ENCODE peak calls at places on chromosomes 11 and 22, in seven cellular contexts. O is H9; Z is HCT116; Y is CD4-positive, alpha-beta memory T cell; W is foreskin keratinocyte; Q is IMR-90; I is mesenchymal stem cell. K is an unnamed sample.
A peak's percentile ranks its signal among the peaks of the same experiment; 100 is the strongest.

GRCh38 chr11:19419021-19419750 is 178.4 kb upstream of the E2F8 start:
- DNase-seq in O (no peak), Z (no peak), Y (no peak), W (no peak), Q (peak; percentile 89), I (peak; percentile 90), K (no peak)

GRCh38 chr11:134911514-134912180 is 499.6 kb upstream of the B3GAT1 start:
- DNase-seq in O (no peak), Z (no peak), Y (no peak), W (no peak), Q (no peak), I (no peak), K (no peak)

GRCh38 chr22:38080847-38081635 is 2.9 kb downstream of the SLC16A8 start:
- DNase-seq in O (peak; percentile 76), Z (no peak), Y (no peak), W (peak; percentile 26), Q (peak; percentile 14), I (peak; percentile 39), K (no peak)

GRCh38 chr11:114354076-114354475 is 46.2 kb downstream of the C11orf71 start:
- DNase-seq in O (no peak), Z (no peak), Y (no peak), W (peak; percentile 98), Q (peak; percentile 94), I (peak; percentile 37), K (no peak)

GRCh38 chr11:11389238-11389637 is 36.2 kb upstream of the CSNK2A3 start:
- DNase-seq in O (no peak), Z (no peak), Y (no peak), W (no peak), Q (no peak), I (no peak), K (no peak)

GRCh38 chr11:68756171-68756766 is 4.9 kb upstream of the TESMIN start:
- DNase-seq in O (no peak), Z (no peak), Y (no peak), W (peak; percentile 57), Q (peak; percentile 27), I (no peak), K (no peak)

GRCh38 chr22:24418786-24419479 is 8.5 kb upstream of the ADORA2A start:
- DNase-seq in O (no peak), Z (no peak), Y (no peak), W (no peak), Q (no peak), I (no peak), K (no peak)

GRCh38 chr22:19043111-19044085 is 78.8 kb downstream of the DGCR2 start:
- DNase-seq in O (no peak), Z (no peak), Y (no peak), W (no peak), Q (peak; percentile 15), I (no peak), K (no peak)

GRCh38 chr22:50542416-50542927 is 3.2 kb upstream of the KLHDC7B start:
- DNase-seq in O (no peak), Z (no peak), Y (no peak), W (no peak), Q (no peak), I (no peak), K (no peak)

GRCh38 chr11:109303342-109303741 is 118.6 kb upstream of the C11orf87 start:
- DNase-seq in O (no peak), Z (no peak), Y (no peak), W (peak; percentile 55), Q (no peak), I (no peak), K (no peak)

GRCh38 chr22:40036591-40037225 is 42.0 kb downstream of the FAM83F start:
- DNase-seq in O (peak; percentile 83), Z (peak; percentile 62), Y (peak; percentile 35), W (no peak), Q (peak; percentile 76), I (peak; percentile 75), K (no peak)

GRCh38 chr11:70489276-70489675 is 90.9 kb downstream of the CTTN start:
- DNase-seq in O (no peak), Z (no peak), Y (no peak), W (no peak), Q (no peak), I (no peak), K (no peak)

GRCh38 chr11:84901986-84902385 is 725.2 kb downstream of the DLG2 start:
- DNase-seq in O (no peak), Z (no peak), Y (no peak), W (no peak), Q (peak; percentile 37), I (no peak), K (no peak)

GRCh38 chr22:17119481-17120202 is 1.5 kb downstream of the TMEM121B start:
- DNase-seq in O (peak; percentile 84), Z (no peak), Y (no peak), W (no peak), Q (no peak), I (no peak), K (no peak)

GRCh38 chr22:26894766-26895485 is 237.5 kb downstream of the MIAT start:
- DNase-seq in O (no peak), Z (peak; percentile 4), Y (no peak), W (peak; percentile 76), Q (peak; percentile 92), I (peak; percentile 98), K (peak; percentile 53)

GRCh38 chr11:113906038-113906437 is 1.4 kb downstream of the HTR3B start:
- DNase-seq in O (peak; percentile 61), Z (peak; percentile 45), Y (no peak), W (no peak), Q (peak; percentile 51), I (peak; percentile 56), K (no peak)

GRCh38 chr11:36186340-36186739 is 102.9 kb downstream of the COMMD9 start:
- DNase-seq in O (no peak), Z (no peak), Y (no peak), W (peak; percentile 90), Q (peak; percentile 87), I (no peak), K (no peak)

GRCh38 chr22:23894710-23895598 is 771 bp downstream of the MIF start:
- DNase-seq in O (peak; percentile 82), Z (peak; percentile 76), Y (peak; percentile 60), W (peak; percentile 73), Q (peak; percentile 63), I (peak; percentile 78), K (peak; percentile 76)

GRCh38 chr11:121578216-121579063 is 125.7 kb upstream of the SORL1-AS1 start:
- DNase-seq in O (no peak), Z (no peak), Y (no peak), W (no peak), Q (peak; percentile 4), I (peak; percentile 50), K (no peak)

GRCh38 chr22:25569983-25570382 is 5.5 kb downstream of the GRK3 start:
- DNase-seq in O (no peak), Z (no peak), Y (no peak), W (no peak), Q (no peak), I (no peak), K (no peak)
- H3K4me1 ChIP-seq in O (no peaks in the 10 kb centered on the region), Z (peaks cover 12% of the 10 kb centered on the region), Y (peaks cover 8% of the 10 kb centered on the region), W (no peaks in the 10 kb centered on the region), Q (no peaks in the 10 kb centered on the region), I (peaks cover 5% of the 10 kb centered on the region), K (no peaks in the 10 kb centered on the region)

GRCh38 chr22:33886696-33887095 is 33.6 kb downstream of the LARGE1 start:
- DNase-seq in O (no peak), Z (no peak), Y (no peak), W (no peak), Q (no peak), I (no peak), K (no peak)
- H3K4me1 ChIP-seq in O (peaks cover 30% of the 10 kb centered on the region), Z (no peaks in the 10 kb centered on the region), Y (no peaks in the 10 kb centered on the region), W (peaks cover 4% of the 10 kb centered on the region), Q (no peaks in the 10 kb centered on the region), I (no peaks in the 10 kb centered on the region), K (peaks cover 42% of the 10 kb centered on the region)

GRCh38 chr11:65115361-65116082 is 2.0 kb downstream of the ZNHIT2 start:
- DNase-seq in O (peak; percentile 27), Z (no peak), Y (no peak), W (no peak), Q (no peak), I (no peak), K (no peak)
- H3K4me1 ChIP-seq in O (no peaks in the 10 kb centered on the region), Z (peaks cover 54% of the 10 kb centered on the region), Y (peaks cover 41% of the 10 kb centered on the region), W (no peaks in the 10 kb centered on the region), Q (peaks cover 18% of the 10 kb centered on the region), I (peaks cover 44% of the 10 kb centered on the region), K (no peaks in the 10 kb centered on the region)

DNA sequence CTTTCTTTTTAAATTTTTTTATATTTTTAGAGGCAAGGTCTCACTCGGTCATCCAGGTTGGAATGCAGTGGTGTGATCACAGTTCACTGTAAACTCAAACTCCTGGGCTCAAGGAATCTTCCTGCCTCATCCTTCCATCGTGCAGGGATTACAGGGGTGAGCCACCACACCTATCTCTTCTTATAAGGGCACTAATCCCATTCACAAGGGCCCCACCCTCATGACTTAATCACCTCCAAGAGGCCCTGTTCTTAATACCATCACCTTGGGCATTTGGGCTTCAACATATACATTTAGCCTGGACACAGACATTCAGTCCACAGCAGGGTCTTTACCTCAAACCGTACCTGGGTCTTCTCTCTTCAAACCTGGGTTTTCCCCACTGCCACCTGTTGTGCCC is 4.5 kb upstream of the GTSE1 start:
- DNase-seq in O (no peak), Z (no peak), Y (no peak), W (no peak), Q (no peak), I (no peak), K (no peak)
- H3K4me1 ChIP-seq in O (no peaks in the 10 kb centered on the region), Z (peaks cover 13% of the 10 kb centered on the region), Y (peaks cover 29% of the 10 kb centered on the region), W (no peaks in the 10 kb centered on the region), Q (peaks cover 7% of the 10 kb centered on the region), I (peaks cover 24% of the 10 kb centered on the region), K (no peaks in the 10 kb centered on the region)

GRCh38 chr22:20552913-20553401 is 45.5 kb downstream of the MED15 start:
- DNase-seq in O (no peak), Z (no peak), Y (no peak), W (no peak), Q (peak; percentile 83), I (peak; percentile 86), K (no peak)

GRCh38 chr22:20551805-20552449 is 44.5 kb downstream of the MED15 start:
- DNase-seq in O (no peak), Z (no peak), Y (peak; percentile 42), W (no peak), Q (no peak), I (no peak), K (no peak)

GRCh38 chr22:20553947-20554741 is 46.7 kb downstream of the MED15 start:
- DNase-seq in O (no peak), Z (no peak), Y (no peak), W (no peak), Q (no peak), I (no peak), K (no peak)

GRCh38 chr22:20550851-20551744 is 43.7 kb downstream of the MED15 start:
- DNase-seq in O (peak; percentile 72), Z (no peak), Y (peak; percentile 57), W (no peak), Q (peak; percentile 78), I (peak; percentile 80), K (peak; percentile 74)

GRCh38 chr22:20552450-20552894 is 45.1 kb downstream of the MED15 start:
- DNase-seq in O (no peak), Z (no peak), Y (no peak), W (no peak), Q (peak; percentile 42), I (peak; percentile 82), K (peak; percentile 94)
- H3K4me1 ChIP-seq in O (peaks cover 2% of the 10 kb centered on the region), Z (no peaks in the 10 kb centered on the region), Y (peaks cover 98% of the 10 kb centered on the region), W (no peaks in the 10 kb centered on the region), Q (peaks cover 49% of the 10 kb centered on the region), I (peaks cover 63% of the 10 kb centered on the region), K (no peaks in the 10 kb centered on the region)

GRCh38 chr11:63504933-63505586 is 824 bp upstream of the LGALS12 start:
- DNase-seq in O (no peak), Z (no peak), Y (no peak), W (no peak), Q (no peak), I (no peak), K (no peak)
- H3K4me1 ChIP-seq in O (peaks cover 9% of the 10 kb centered on the region), Z (no peaks in the 10 kb centered on the region), Y (peaks cover 20% of the 10 kb centered on the region), W (no peaks in the 10 kb centered on the region), Q (no peaks in the 10 kb centered on the region), I (peaks cover 15% of the 10 kb centered on the region), K (no peaks in the 10 kb centered on the region)

K was measured in right atrium auricular region.